ENCODE peak calls at places on chromosomes 1 and 21, in six cellular contexts. F is stromal cell of bone marrow; H is stimulated activated CD4-positive, alpha-beta T cell treated with anti-CD3 and anti-CD28 coated beads, Interleukin-2, amount 100 ng/mL, for 48 hours; S is nephron progenitor cell; B is neural crest cell; E is HT1080. W is an unnamed sample.

GRCh38 chr1:199042193-199042592 is 403.4 kb downstream of the PTPRC start:
- DNase-seq in B (no peak), H (no peak), F (no peak), E (no peak), S (no peak), W (no peak)

GRCh38 chr21:45253633-45254556 is 33.8 kb downstream of the POFUT2 start:
- DNase-seq in B (no peak), E (no peak), S (no peak), F (no peak), H (no peak), W (no peak)

GRCh38 chr1:4256351-4256750 is 356.3 kb upstream of the C1orf174 start:
- DNase-seq in E (no peak), F (no peak), H (no peak), B (no peak), S (no peak), W (no peak)

GRCh38 chr1:57424231-57425027 is 569 bp upstream of the DAB1 start:
- DNase-seq in B (peak), H (no peak), E (peak), F (no peak), S (peak), W (no peak)

GRCh38 chr1:59976194-59977074 is 49.9 kb upstream of the CYP2J2 start:
- DNase-seq in B (peak), S (peak), E (peak), H (peak), F (no peak), W (no peak)

GRCh38 chr1:24417681-24418080 is 2.1 kb downstream of the NIPAL3 start:
- DNase-seq in F (no peak), H (no peak), B (no peak), S (no peak), E (no peak), W (no peak)

GRCh38 chr1:46370214-46370633 is 23.9 kb upstream of the FAAH start:
- DNase-seq in B (no peak), E (peak), F (no peak), H (no peak), S (no peak), W (no peak)

GRCh38 chr1:201450721-201451291 is 18.2 kb downstream of the PHLDA3 start:
- DNase-seq in B (peak), S (peak), E (peak), H (no peak), F (peak), W (no peak)

GRCh38 chr21:32337206-32337605 is 38.6 kb downstream of the MRAP start:
- DNase-seq in B (no peak), E (no peak), S (no peak), H (no peak), F (no peak), W (no peak)

GRCh38 chr1:59703226-59703917 is 111.4 kb upstream of the HOOK1 start:
- DNase-seq in B (no peak), S (no peak), H (no peak), E (peak), F (peak), W (no peak)

GRCh38 chr1:93845554-93846150 is 33.4 kb downstream of the DNTTIP2 start:
- DNase-seq in F (peak), S (peak), B (peak), H (peak), E (peak), W (peak)

GRCh38 chr1:69919129-69919921 is 286.1 kb downstream of the LRRC40 start:
- DNase-seq in B (no peak), H (no peak), E (no peak), F (no peak), S (no peak), W (no peak)

GRCh38 chr1:5833911-5834310 is 158.3 kb downstream of the NPHP4 start:
- DNase-seq in E (no peak), H (no peak), S (no peak), F (no peak), B (no peak), W (no peak)

GRCh38 chr21:46661211-46661625 is 25.7 kb downstream of the PRMT2 start:
- DNase-seq in H (peak), E (peak), F (peak), S (peak), B (peak), W (no peak)

GRCh38 chr1:16073490-16074104 is at the start of gene FAM131C:
- DNase-seq in F (no peak), H (peak), S (peak), E (no peak), B (peak), W (no peak)

GRCh38 chr1:2306151-2306978 is 78.2 kb downstream of the SKI start:
- DNase-seq in E (no peak), F (no peak), H (no peak), B (no peak), S (no peak), W (no peak)

GRCh38 chr1:55970711-55971110 is 608.7 kb downstream of the PLPP3 start:
- DNase-seq in H (no peak), S (no peak), F (peak), E (no peak), B (no peak), W (peak)

GRCh38 chr1:17170571-17170970 is 34.4 kb upstream of the PADI1 start:
- DNase-seq in F (peak), S (no peak), B (no peak), H (no peak), E (no peak), W (peak)

GRCh38 chr1:1004420-1004779 is 4.5 kb upstream of the HES4 start:
- DNase-seq in E (no peak), F (no peak), B (no peak), S (no peak), H (no peak), W (no peak)

GRCh38 chr1:72827285-72827684 is 544.9 kb upstream of the NEGR1 start:
- DNase-seq in B (no peak), F (peak), E (peak), S (no peak), H (no peak), W (no peak)

GRCh38 chr1:188128761-188129160 is 1300.0 kb downstream of the PLA2G4A start:
- DNase-seq in H (no peak), S (no peak), F (no peak), B (no peak), E (peak), W (no peak)

GRCh38 chr1:239811211-239811902 is 280.3 kb upstream of the FMN2 start:
- DNase-seq in F (no peak), E (no peak), B (peak), H (no peak), S (peak), W (no peak)

GRCh38 chr1:239421810-239422209 is 35.4 kb downstream of the CHRM3 start:
- DNase-seq in B (no peak), E (no peak), H (no peak), S (no peak), F (no peak), W (no peak)

GRCh38 chr1:79633456-79633855 is 626.9 kb upstream of the ADGRL4 start:
- DNase-seq in B (no peak), F (peak), H (no peak), S (no peak), E (peak), W (peak)

GRCh38 chr1:46757256-46757955 is 38.5 kb upstream of the EFCAB14 start:
- DNase-seq in B (no peak), S (no peak), F (no peak), H (no peak), E (peak), W (no peak)

GRCh38 chr21:16532841-16533240 is 803.1 kb downstream of the USP25 start:
- DNase-seq in E (no peak), H (no peak), F (peak), S (no peak), B (no peak), W (no peak)

GRCh38 chr21:36849461-36849860 is 117.0 kb downstream of the HLCS start:
- DNase-seq in F (no peak), S (no peak), H (no peak), E (no peak), B (no peak), W (no peak)

W was measured in GM04503.